ENCODE peak calls at places on chromosomes 13 and 19, in seven cellular contexts. K, F, D, J, P, X and I are unnamed samples. For H3K4me1 and H3K27me3, the result is how much of the 10 kb centered on the place peaks cover.

GRCh38 chr13:39370554-39370953 is 232.4 kb downstream of the LHFPL6 start:
- DNase-seq in F (peak), J (no peak), D (no peak), P (no peak), X (no peak), K (no peak), I (no peak)

GRCh38 chr19:17246681-17247425 is 1.1 kb upstream of the NR2F6 start:
- DNase-seq in D (peak), P (no peak), J (no peak), K (no peak), F (peak), X (peak), I (peak)

GRCh38 chr19:19539738-19540703 is 2.0 kb downstream of the CILP2 start:
- DNase-seq in D (no peak), X (peak), F (peak), K (no peak), J (peak), P (no peak), I (peak)

GRCh38 chr19:56383826-56384605 is 9.3 kb downstream of the ZNF582 start:
- DNase-seq in X (no peak), K (no peak), J (no peak), F (peak), D (no peak), P (no peak), I (no peak)

GRCh38 chr13:105918842-105919741 is 616.4 kb downstream of the EFNB2 start:
- DNase-seq in D (peak), P (no peak), K (no peak), J (no peak), F (peak), X (peak), I (peak)

GRCh38 chr13:68369739-68370138 is 1139.6 kb upstream of the PCDH9 start:
- DNase-seq in F (no peak), P (no peak), J (no peak), X (no peak), D (no peak), K (no peak), I (no peak)

GRCh38 chr13:110341445-110342247 is 34.6 kb downstream of the COL4A2 start:
- DNase-seq in D (peak), X (peak), F (no peak), K (no peak), P (peak), J (no peak), I (no peak)

GRCh38 chr13:78121001-78121400 is 202.4 kb upstream of the EDNRB start:
- DNase-seq in K (no peak), X (no peak), J (no peak), P (no peak), D (no peak), F (no peak), I (no peak)

GRCh38 chr19:18488403-18488723 is 33.5 kb downstream of the ELL start:
- DNase-seq in P (no peak), J (no peak), F (peak), D (no peak), X (peak), K (no peak), I (no peak)

GRCh38 chr19:802497-802887 is 5.2 kb downstream of the PTBP1 start:
- DNase-seq in X (no peak), K (no peak), P (no peak), D (no peak), J (no peak), F (no peak), I (no peak)

DNA sequence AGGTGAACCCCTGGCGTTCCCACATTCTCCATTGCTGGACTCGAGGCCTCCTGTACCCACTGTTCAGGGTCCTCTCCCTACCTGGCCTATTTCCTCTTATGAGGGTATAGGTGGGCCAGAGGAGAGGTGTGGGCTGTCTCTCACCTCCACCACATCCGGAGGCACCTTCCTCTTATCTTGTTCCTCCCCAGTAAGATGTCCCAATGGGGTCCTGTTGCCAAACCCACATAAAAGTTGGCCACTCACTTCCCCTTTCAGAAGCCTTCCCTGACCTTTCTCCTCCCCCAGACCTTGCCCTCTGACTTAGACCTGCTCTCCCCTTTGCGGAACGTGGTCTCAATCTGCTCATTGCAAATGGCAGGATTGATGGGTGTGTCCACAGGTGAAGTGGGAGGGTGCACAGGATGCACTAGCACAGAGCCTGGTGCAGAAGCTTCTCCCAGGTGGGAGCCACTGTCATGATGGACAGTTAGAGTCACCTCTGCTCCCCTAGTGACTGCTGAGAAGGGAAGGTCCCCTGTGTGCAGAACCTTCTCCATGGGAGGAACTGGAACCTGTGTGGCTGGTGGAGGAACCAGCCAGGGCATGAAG is 1.3 kb downstream of the CYP4F3 start:
- DNase-seq in P (no peak), J (peak), F (no peak), D (no peak), X (no peak), K (no peak), I (peak)
- H3K4me1 ChIP-seq in P (under half), J (under half), F (under half), D (under half), X (under half), K (under half), I (under half)

GRCh38 chr19:49420227-49420626 is 3.0 kb downstream of the PTH2 start:
- DNase-seq in P (no peak), X (no peak), K (no peak), J (no peak), D (no peak), F (no peak), I (no peak)
- H3K27me3 ChIP-seq in P (under half), X (half or more), K (half or more), J (under half), D (half or more), F (under half), I (under half)

GRCh38 chr19:15288146-15288963 is 44.0 kb downstream of the BRD4 start:
- DNase-seq in J (peak), D (no peak), F (peak), K (no peak), X (peak), P (no peak), I (no peak)

GRCh38 chr19:15291666-15292065 is 40.7 kb downstream of the BRD4 start:
- DNase-seq in K (no peak), P (no peak), D (no peak), J (no peak), F (no peak), X (no peak), I (no peak)

GRCh38 chr19:15291089-15291488 is 41.2 kb downstream of the BRD4 start:
- DNase-seq in F (peak), X (no peak), J (no peak), D (no peak), P (no peak), K (no peak), I (no peak)

GRCh38 chr19:15289673-15290072 is 42.7 kb downstream of the BRD4 start:
- DNase-seq in K (no peak), X (no peak), P (no peak), J (no peak), D (no peak), F (no peak), I (no peak)

DNA sequence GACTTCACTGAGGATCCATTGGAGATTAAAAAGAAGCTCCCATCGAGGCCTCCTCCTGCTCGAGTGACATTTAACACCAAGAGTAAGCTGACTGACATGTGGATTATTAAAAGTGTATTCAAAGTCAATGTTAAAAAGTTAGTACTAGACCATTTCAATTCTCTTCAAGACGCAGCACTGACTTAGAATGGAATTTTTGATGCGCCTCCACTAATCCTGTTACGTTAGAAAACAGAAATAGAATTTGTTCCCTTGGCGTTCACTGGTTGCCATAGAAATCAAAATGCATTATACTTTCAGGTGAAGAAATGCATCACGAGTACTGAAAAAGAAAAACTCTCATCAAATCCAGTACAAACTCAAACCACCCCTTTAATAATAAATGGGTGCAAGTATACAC is 42.2 kb downstream of the BRD4 start:
- DNase-seq in P (no peak), D (no peak), X (no peak), J (no peak), K (no peak), F (no peak), I (no peak)
- H3K4me3 ChIP-seq in P (no peak), D (no peak), X (no peak), J (no peak), K (no peak), F (no peak), I (no peak)

DNA sequence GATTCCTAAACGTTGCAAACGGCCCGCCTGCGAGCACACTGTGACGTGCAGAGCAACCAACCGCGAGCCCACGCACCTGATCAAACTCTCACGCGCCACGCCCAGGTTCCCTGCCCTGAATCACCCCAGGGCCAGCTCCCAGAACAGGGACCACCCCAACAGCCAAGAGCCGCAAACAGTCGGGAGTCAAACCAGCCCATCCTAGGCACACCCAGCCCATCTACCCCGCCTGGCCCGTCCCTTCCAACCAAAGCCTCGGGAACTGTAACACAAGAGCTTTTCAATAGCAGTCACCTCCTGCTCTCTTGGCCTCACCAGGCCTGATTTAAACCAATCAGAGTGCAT is 8.9 kb downstream of the PIP5K1C start:
- DNase-seq in F (no peak), X (peak), J (no peak), P (no peak), D (no peak), K (no peak), I (no peak)
- H3K4me1 ChIP-seq in F (under half), X (under half), J (under half), P (under half), D (under half), K (under half), I (under half)

GRCh38 chr19:5803752-5804515 is 933 bp upstream of the NRTN start:
- DNase-seq in P (peak), X (peak), F (peak), K (peak), J (peak), D (peak), I (peak)

GRCh38 chr19:5804516-5805464 is at the start of gene NRTN:
- DNase-seq in K (no peak), D (peak), P (no peak), F (no peak), J (peak), X (peak), I (peak)

GRCh38 chr19:5806133-5806489 is 1.2 kb downstream of the NRTN start:
- DNase-seq in X (no peak), D (no peak), K (no peak), J (no peak), P (no peak), F (no peak), I (no peak)

GRCh38 chr19:5806905-5807304 is 2.0 kb downstream of the NRTN start:
- DNase-seq in P (no peak), J (no peak), X (no peak), F (no peak), K (no peak), D (no peak), I (no peak)

DNA sequence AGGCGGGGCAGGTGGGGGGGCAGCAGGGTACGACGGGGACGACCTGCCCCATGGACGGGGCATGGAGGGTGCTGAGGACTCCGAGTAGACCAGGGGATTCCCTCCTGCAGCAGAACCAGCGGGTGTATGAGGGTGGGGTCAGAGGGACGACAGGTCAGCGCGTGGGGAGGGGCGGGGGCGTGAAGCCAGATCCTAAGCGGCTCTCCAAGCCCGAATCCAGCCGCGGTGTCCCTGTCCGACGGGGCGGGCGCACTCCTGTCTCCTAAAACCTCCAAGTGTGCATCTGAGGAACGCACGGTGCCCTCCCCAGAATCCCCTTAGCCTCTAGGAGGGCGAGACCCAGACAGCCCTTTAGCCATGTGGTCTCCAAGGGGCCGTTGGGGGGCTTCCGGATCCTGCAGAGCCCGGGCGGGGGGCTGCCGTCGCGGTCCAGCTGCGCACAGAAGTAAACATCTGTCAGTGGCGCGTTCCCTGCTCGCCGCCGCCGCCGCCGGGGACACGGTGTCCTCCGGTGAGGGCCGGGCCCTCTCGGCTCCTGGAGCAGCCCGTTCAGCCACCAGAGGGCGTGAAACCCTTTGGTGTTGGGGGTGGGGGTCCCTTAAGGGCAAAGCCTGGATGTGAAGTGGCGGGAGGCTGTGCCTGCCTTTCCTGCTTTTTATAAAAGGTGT is 732 bp downstream of the NRTN start:
- DNase-seq in X (peak), J (peak), K (peak), F (peak), D (peak), P (peak), I (peak)
- H3K27me3 ChIP-seq in X (under half), J (under half), K (under half), F (under half), D (under half), P (under half), I (under half)

DNA sequence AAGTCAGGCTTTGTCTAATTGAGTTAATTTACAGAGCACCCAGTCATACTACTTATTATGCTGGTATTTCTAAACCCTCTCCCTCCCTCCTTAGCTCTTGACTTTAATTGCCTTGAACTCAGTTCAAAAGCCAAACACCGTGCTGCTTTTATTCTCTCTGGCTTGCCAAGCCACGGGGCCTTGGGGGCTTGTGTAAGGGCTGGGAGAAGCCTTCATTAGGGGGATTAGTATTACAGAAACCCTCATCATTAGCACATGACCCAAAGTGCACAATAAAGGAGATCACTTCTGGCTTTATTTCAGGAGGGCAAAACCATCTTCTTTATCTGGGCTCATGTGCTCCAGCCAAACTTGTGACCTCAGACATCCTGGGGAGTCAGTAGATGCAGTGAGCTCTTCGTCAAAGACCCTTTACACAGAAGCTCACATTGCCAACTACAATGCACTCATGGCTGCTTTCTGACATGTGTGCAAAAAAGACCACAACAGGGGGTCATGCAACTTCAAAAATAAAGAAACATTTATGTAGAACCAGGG is at the start of gene DCT:
- DNase-seq in P (no peak), D (no peak), K (no peak), J (no peak), F (no peak), X (no peak), I (no peak)
- H3K4me3 ChIP-seq in P (no peak), D (no peak), K (no peak), J (no peak), F (no peak), X (no peak), I (no peak)